ENCODE peak calls at places on chromosomes 11 and 22, in five cellular contexts. Q is brain microvascular endothelial cell, S is HFF-Myc, W is right lobe of liver, J is kidney epithelial cell. D is an unnamed sample.
A peak's percentile ranks its signal among the peaks of the same experiment; 100 is the strongest.

GRCh38 chr11:23730307-23730998 is 766.4 kb upstream of the LUZP2 start:
- DNase-seq in Q (no peak), S (no peak), W (no peak), J (no peak), D (no peak)

GRCh38 chr11:64810891-64811272 is 531 bp upstream of the MEN1 start:
- DNase-seq in Q (peak; percentile 22), S (no peak), W (no peak), J (no peak), D (no peak)

GRCh38 chr22:49004484-49005399 is 822.9 kb downstream of the BRD1 start:
- DNase-seq in Q (no peak), S (no peak), W (peak; percentile 28), J (no peak), D (no peak)

GRCh38 chr11:22670803-22671202 is 4.4 kb downstream of the GAS2 start:
- DNase-seq in Q (no peak), S (no peak), W (no peak), J (no peak), D (peak; percentile 42)

GRCh38 chr11:35779409-35779808 is 116.8 kb downstream of the TRIM44 start:
- DNase-seq in Q (no peak), S (no peak), W (no peak), J (no peak), D (no peak)

GRCh38 chr22:30212363-30212995 is 34.1 kb downstream of the LIF start:
- DNase-seq in Q (peak; percentile 94), S (peak; percentile 46), W (no peak), J (peak; percentile 98), D (no peak)

GRCh38 chr11:57513911-57514537 is 1.5 kb downstream of the SLC43A1 start:
- DNase-seq in Q (no peak), S (no peak), W (peak; percentile 61), J (no peak), D (no peak)

GRCh38 chr22:21755855-21756284 is 20.3 kb upstream of the YPEL1 start:
- DNase-seq in Q (peak; percentile 92), S (no peak), W (no peak), J (no peak), D (peak; percentile 36)

GRCh38 chr11:8658210-8658968 is 24.1 kb downstream of the TRIM66 start:
- DNase-seq in Q (no peak), S (no peak), W (no peak), J (no peak), D (no peak)

GRCh38 chr11:122672892-122673291 is 17.4 kb downstream of the UBASH3B start:
- DNase-seq in Q (no peak), S (no peak), W (no peak), J (no peak), D (no peak)

GRCh38 chr11:95522871-95523270 is 266.7 kb downstream of the FAM76B start:
- DNase-seq in Q (no peak), S (no peak), W (no peak), J (no peak), D (no peak)

GRCh38 chr22:35352214-35353111 is 28.4 kb upstream of the HMOX1 start:
- DNase-seq in Q (no peak), S (no peak), W (peak; percentile 61), J (no peak), D (no peak)

GRCh38 chr22:24466831-24467249 is 28.3 kb upstream of the UPB1 start:
- DNase-seq in Q (peak; percentile 93), S (no peak), W (peak; percentile 55), J (peak; percentile 16), D (no peak)

GRCh38 chr11:68010058-68011041 is at the start of gene ALDH3B1:
- DNase-seq in Q (peak; percentile 71), S (peak; percentile 35), W (peak; percentile 98), J (peak; percentile 25), D (no peak)

GRCh38 chr11:82703796-82704195 is 29.9 kb downstream of the FAM181B start:
- DNase-seq in Q (no peak), S (no peak), W (no peak), J (no peak), D (no peak)

DNA sequence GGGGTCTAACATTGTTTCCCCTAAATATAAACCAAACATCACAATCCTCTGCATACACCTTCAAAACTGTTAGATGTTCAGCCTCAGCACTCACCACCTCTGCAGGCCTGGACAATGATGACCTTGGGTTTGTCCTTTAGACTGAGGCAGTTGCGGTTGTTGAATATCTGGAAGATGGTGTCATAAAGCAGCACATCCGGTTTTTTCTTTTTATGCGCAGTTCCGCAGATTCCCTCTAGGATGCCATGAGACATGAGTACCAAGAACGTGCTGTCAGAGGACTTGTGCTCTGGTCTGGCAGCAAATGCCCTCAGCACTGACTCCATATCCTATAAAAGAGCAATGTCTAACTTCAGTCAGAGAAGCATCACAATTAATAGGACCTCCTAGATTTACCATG is 22.8 kb downstream of the CASP5 start:
- DNase-seq in Q (peak; percentile 9), S (peak; percentile 33), W (no peak), J (no peak), D (no peak)
- TF ChIP-seq CTCF in Q (peak; percentile 26), S (peak; percentile 27), W (no peak), J (no peak), D (no peak)

GRCh38 chr22:26642465-26643367 is 14.7 kb upstream of the MIAT start:
- DNase-seq in Q (no peak), S (no peak), W (no peak), J (no peak), D (peak; percentile 69)
- TF ChIP-seq CTCF in Q (peak; percentile 36), S (no peak), W (no peak), J (no peak), D (no peak)

DNA sequence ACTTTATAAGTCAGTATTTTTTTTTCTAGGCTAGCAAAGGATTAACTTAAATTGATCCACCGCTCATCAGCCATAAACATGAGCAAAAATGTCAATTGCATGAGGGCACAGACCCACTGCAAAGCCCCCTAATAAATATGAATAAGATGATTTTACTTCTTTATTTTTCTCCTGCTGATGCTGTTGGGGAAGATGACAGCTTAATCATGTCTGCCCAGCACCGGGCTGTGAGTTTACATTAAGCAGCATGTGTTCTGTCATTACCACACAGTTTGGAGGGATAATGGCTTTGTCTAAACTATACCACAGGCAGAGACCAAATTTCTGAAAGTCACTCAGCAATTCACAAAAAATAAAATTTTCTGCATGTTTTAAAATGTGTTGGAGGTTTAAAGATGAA is 346.3 kb downstream of the LRRC4C start:
- DNase-seq in Q (no peak), S (no peak), W (no peak), J (no peak), D (no peak)
- TF ChIP-seq CTCF in Q (no peak), S (no peak), W (no peak), J (no peak), D (no peak)

DNA sequence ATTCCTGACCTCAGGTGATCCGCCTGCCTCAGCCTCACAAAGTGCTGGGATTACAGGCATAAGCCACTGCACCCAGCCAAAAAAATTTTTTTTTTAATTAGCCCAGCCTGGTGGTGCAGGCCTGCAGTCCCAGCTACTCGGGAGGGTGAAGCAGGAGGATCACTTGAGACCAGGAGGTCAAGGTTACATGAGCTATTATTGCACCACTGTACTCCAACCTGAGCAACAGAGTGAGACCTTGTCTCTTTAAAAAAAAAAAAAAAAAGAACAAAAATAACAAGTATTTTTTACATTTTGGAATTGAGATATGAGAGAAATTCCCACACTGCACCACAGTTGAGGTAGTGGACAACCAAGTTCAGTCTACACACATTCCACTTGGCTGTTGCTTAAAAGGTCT is 13.6 kb upstream of the L3MBTL2 start:
- DNase-seq in Q (no peak), S (no peak), W (no peak), J (no peak), D (no peak)
- TF ChIP-seq CTCF in Q (no peak), S (no peak), W (no peak), J (no peak), D (no peak)

DNA sequence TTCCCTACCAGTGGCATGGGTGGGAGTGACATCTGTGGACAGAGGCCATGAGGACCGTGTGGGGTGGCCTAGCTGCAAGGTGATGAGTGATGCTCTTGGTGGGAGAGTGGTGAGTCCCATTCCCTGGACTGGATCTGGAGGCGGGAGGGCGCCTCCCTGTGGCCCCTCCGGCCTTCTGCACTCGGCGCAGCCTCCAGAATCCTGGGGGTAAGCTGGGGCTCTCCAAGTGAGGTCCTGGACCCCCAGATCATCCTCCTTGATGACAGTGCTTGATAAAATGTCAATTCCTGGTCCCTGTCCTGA is 32.3 kb upstream of the PRR5 start:
- DNase-seq in Q (no peak), S (no peak), W (no peak), J (no peak), D (no peak)
- TF ChIP-seq CTCF in Q (peak; percentile 55), S (peak; percentile 70), W (peak; percentile 12), J (peak; percentile 54), D (no peak)